ENCODE peak calls at places on chromosome 9, in four cellular contexts. S, A, Q and M are unnamed samples.
A peak's percentile ranks its signal among the peaks of the same experiment; 100 is the strongest.

GRCh38 chr9:92030367-92030766 is 80.3 kb upstream of the ROR2 start:
- DNase-seq in S (no peak), A (no peak), Q (no peak), M (no peak)

GRCh38 chr9:31140316-31140715 is 1244.1 kb upstream of the ACO1 start:
- DNase-seq in S (no peak), A (peak; percentile 22), Q (no peak), M (no peak)

GRCh38 chr9:79565245-79565644 is 6.5 kb upstream of the TLE4 start:
- DNase-seq in S (no peak), A (peak; percentile 39), Q (no peak), M (no peak)

GRCh38 chr9:81374881-81375280 is 314.5 kb downstream of the TLE1 start:
- DNase-seq in S (no peak), A (no peak), Q (no peak), M (no peak)

GRCh38 chr9:133825555-133826198 is 87.5 kb upstream of the SARDH start:
- DNase-seq in S (no peak), A (no peak), Q (no peak), M (no peak)

GRCh38 chr9:89603629-89604462 is 966 bp upstream of the GADD45G start:
- DNase-seq in S (peak; percentile 86), A (peak; percentile 50), Q (no peak), M (peak; percentile 79)

GRCh38 chr9:137972355-137972987 is 94.9 kb downstream of the CACNA1B start:
- DNase-seq in S (no peak), A (no peak), Q (no peak), M (no peak)

GRCh38 chr9:131233556-131233955 is 42.8 kb downstream of the FAM78A start:
- DNase-seq in S (no peak), A (no peak), Q (no peak), M (no peak)

GRCh38 chr9:92950359-92950955 is 3.1 kb downstream of the FGD3 start:
- DNase-seq in S (no peak), A (no peak), Q (no peak), M (no peak)

GRCh38 chr9:36560813-36561212 is 11.9 kb upstream of the MELK start:
- DNase-seq in S (no peak), A (no peak), Q (no peak), M (no peak)

GRCh38 chr9:14098102-14098501 is 215.8 kb downstream of the NFIB start:
- DNase-seq in S (no peak), A (no peak), Q (no peak), M (no peak)

GRCh38 chr9:77939149-77939668 is 92.4 kb downstream of the GNAQ start:
- DNase-seq in S (no peak), A (no peak), Q (no peak), M (no peak)

GRCh38 chr9:19641046-19641445 is 147.8 kb downstream of the SLC24A2 start:
- DNase-seq in S (no peak), A (no peak), Q (no peak), M (no peak)

GRCh38 chr9:86097510-86098224 is 1.7 kb downstream of the GOLM1 start:
- DNase-seq in S (no peak), A (no peak), Q (no peak), M (no peak)

GRCh38 chr9:69773258-69773657 is 13.4 kb upstream of the PTAR1 start:
- DNase-seq in S (no peak), A (no peak), Q (no peak), M (no peak)

GRCh38 chr9:133711428-133712220 is 26.5 kb downstream of the SARDH start:
- DNase-seq in S (peak; percentile 22), A (no peak), Q (no peak), M (no peak)

GRCh38 chr9:110994771-110995241 is 43.5 kb downstream of the LPAR1 start:
- DNase-seq in S (no peak), A (no peak), Q (no peak), M (no peak)

GRCh38 chr9:14346301-14346721 is 32.4 kb upstream of the NFIB start:
- DNase-seq in S (no peak), A (no peak), Q (no peak), M (peak; percentile 49)

GRCh38 chr9:109868222-109868621 is 88.2 kb downstream of the PALM2AKAP2 start:
- DNase-seq in S (no peak), A (no peak), Q (no peak), M (peak; percentile 16)

GRCh38 chr9:95574176-95574575 is 57.4 kb upstream of the PTCH1 start:
- DNase-seq in S (no peak), A (peak; percentile 45), Q (no peak), M (no peak)

GRCh38 chr9:11871832-11872231 is 821.4 kb upstream of the TYRP1 start:
- DNase-seq in S (no peak), A (no peak), Q (no peak), M (no peak)

GRCh38 chr9:123058834-123059233 is 25.4 kb downstream of the GPR21 start:
- DNase-seq in S (no peak), A (no peak), Q (no peak), M (no peak)

GRCh38 chr9:93681316-93682154 is 105.2 kb downstream of the PHF2 start:
- DNase-seq in S (no peak), A (no peak), Q (no peak), M (peak; percentile 4)

GRCh38 chr9:75889577-75889976 is 896 bp upstream of the PCSK5 start:
- DNase-seq in S (no peak), A (no peak), Q (no peak), M (no peak)

GRCh38 chr9:122367065-122367464 is 3.8 kb upstream of the PTGS1 start:
- DNase-seq in S (no peak), A (no peak), Q (no peak), M (no peak)

DNA sequence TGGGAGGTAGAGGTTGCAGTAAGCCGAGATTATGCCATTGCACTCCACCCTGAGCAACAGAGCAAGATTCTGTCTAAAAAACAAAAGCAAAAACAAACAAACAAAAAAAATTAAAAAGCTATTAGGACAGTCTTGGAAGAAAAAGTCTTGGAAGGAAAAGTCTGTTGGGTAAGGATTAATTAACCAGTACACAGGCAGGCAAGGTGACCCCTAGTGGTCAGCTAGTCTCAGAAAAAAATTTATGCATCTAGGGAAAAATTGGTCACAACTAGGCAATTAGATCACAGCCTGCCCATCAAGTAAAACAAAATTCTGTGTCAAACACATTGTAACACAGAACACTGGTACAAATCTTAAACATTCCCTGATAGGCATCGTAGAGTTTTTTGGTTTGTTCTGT is 6.7 kb upstream of the ANKRD18B start:
- DNase-seq in S (no peak), A (peak; percentile 33), Q (no peak), M (no peak)
- TF ChIP-seq CTCF in S (no peak), A (peak; percentile 82), Q (peak; percentile 74), M (peak; percentile 66)

GRCh38 chr9:105415344-105415980 is 32.4 kb upstream of the FSD1L start:
- DNase-seq in S (peak; percentile 72), A (peak; percentile 78), Q (peak; percentile 45), M (no peak)

GRCh38 chr9:105419981-105420597 is 27.7 kb upstream of the FSD1L start:
- DNase-seq in S (no peak), A (no peak), Q (no peak), M (no peak)

GRCh38 chr9:105421154-105421553 is 26.7 kb upstream of the FSD1L start:
- DNase-seq in S (no peak), A (no peak), Q (no peak), M (no peak)

GRCh38 chr9:105416840-105417239 is 31.0 kb upstream of the FSD1L start:
- DNase-seq in S (no peak), A (no peak), Q (no peak), M (no peak)

GRCh38 chr9:105418588-105419108 is 29.2 kb upstream of the FSD1L start:
- DNase-seq in S (no peak), A (no peak), Q (no peak), M (no peak)
- H3K27ac ChIP-seq in S (no peak overlapping the region), A (no peak overlapping the region), Q (no peak overlapping the region), M (no peak overlapping the region)

DNA sequence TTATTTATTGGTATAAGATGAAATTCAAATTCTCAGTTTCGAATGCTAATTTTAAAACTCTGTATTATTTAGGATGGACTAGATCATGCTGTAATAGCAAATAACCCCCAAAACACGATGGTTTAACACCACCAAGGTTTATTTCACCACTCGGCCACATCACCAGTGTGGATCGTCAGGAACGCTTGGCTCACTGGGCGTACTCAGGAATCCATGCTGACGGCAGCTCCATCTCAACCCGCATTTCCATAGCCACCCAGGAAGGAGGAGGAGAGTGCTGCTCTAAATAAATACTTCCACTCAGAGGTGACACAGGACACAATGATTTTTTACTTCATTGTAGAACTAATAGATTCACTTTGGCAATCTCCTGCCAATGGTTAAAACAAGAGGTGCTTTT is 347.4 kb downstream of the SH3GL2 start:
- DNase-seq in S (no peak), A (no peak), Q (no peak), M (no peak)
- TF ChIP-seq CTCF in S (no peak), A (no peak), Q (no peak), M (no peak)

DNA sequence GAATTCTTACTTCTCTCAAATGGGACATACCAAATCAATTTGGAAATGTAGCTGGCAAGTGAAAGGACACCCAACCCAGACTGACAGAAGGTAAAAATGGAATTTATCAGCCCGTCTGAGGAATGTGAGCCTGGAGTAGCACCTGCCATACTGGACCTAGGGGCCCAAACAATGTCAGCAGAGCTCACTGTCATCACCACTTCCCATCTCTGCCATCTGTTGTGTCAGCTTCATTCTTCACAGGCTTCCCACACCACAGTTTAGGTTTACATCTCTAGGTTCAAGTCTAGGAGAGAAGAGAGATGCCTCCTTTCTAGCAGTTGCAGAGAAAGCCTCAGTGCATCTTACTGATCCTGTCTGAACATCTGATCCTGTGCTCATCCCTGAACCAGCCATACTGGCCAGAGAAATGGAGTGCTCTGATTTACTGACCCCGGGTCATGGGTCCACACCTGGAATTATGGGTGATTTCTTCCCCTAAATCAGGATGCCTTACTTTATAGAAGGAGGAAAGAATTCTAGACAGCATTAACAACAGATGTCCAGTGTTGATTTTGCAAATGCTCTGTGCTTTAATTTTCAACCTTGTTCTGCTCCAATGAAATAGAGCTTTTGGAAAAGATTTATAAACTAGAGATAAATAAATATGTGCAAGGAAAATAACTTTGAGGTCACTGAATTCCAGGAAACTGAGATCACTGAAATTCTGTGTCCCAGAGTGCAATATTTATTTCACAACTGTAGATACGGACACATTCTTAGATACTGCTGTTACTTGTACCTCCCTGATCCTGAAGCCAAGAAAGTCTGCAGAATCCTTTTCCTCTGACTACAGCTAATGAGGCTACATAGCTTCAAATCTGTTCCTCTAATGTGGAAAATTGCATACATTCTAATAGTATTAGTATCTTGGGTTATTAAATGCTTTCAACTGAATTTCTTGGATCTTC is 222.7 kb downstream of the DOCK8 start:
- DNase-seq in S (no peak), A (no peak), Q (no peak), M (no peak)
- H3K27ac ChIP-seq in S (no peak overlapping the region), A (no peak overlapping the region), Q (no peak overlapping the region), M (peak overlapping the region; percentile 34)

DNA sequence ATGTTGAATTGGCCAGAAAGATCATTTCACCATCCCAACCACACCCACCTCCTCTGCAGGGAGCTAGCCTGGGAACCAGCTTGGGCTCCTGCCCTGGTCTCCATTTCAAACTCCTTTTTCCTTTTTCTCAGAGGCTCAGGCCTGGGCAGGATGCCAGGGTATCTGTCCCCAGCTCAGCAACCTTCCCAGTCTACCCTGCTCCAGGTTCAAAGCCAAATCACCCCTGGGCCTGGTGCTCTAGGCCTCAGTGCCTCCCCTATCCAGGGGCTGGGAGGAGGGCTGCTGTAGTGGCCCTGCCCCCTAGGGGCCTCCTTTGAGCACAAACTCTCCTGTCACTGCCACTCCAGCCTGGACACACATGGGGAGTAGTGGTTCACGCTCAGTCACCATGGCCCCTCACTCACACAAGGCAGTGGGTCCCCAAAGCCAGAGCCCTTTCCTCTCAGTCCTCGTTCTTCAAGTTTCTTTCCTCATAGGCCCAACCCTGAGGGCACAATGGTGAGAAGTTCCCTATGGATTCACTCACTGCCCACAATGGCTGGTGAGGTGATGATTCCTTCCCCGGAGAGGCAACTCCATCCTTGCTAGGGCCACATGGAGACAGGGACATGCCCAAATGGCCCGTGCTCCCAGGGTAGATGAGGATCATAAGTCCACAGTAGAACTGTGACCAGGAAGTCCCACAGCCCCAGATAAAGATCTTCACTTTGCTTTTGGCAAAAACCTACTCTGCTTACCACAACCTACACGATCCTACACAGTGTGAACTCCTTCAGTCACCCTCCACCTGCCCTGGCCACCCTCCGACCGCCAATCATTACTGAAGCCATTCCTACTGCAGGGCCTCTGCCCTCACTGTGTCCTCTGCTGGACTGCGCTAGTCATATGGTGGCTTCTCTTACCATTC is 1.6 kb upstream of the ST6GALNAC4 start:
- DNase-seq in S (peak; percentile 75), A (peak; percentile 64), Q (no peak), M (no peak)
- TF ChIP-seq CTCF in S (no peak), A (peak; percentile 72), Q (no peak), M (peak; percentile 18)